ENCODE peak calls at places on chromosomes 13 and 19, in nine cellular contexts. One of them, this sample, is unnamed.
A peak's percentile ranks its signal among the peaks of the same experiment; 100 is the strongest.

GRCh38 chr13:102913924-102914628 is 68.2 kb downstream of the ERCC5 start:
- DNase-seq in COR-L47: no peak
- DNase-seq in GM04504: peak; percentile 10
- DNase-seq in lower leg skin: peak; percentile 49
- DNase-seq in EL: peak; percentile 11
- DNase-seq in stimulated activated naive CD4-positive, alpha-beta T cell: no peak
- DNase-seq in activated naive CD8-positive, alpha-beta T cell treated with anti-CD3 and anti-CD28 coated beads, Interleukin-2, amount 50 U/mL, for 16 hours: no peak
- DNase-seq in Daoy: peak; percentile 15
- DNase-seq in GM13977: no peak
- DNase-seq in this sample: no peak

GRCh38 chr19:3061214-3062161 is 807 bp downstream of the TLE5 start:
- DNase-seq in EL: peak; percentile 49
- DNase-seq in Daoy: peak; percentile 38
- DNase-seq in activated naive CD8-positive, alpha-beta T cell treated with anti-CD3 and anti-CD28 coated beads, Interleukin-2, amount 50 U/mL, for 16 hours: peak; percentile 30
- DNase-seq in GM04504: no peak
- DNase-seq in stimulated activated naive CD4-positive, alpha-beta T cell: peak; percentile 63
- DNase-seq in lower leg skin: no peak
- DNase-seq in GM13977: peak; percentile 87
- DNase-seq in COR-L47: peak; percentile 64
- DNase-seq in this sample: no peak

GRCh38 chr19:14405380-14405757 is 13.8 kb downstream of the DDX39A start:
- DNase-seq in lower leg skin: no peak
- DNase-seq in GM04504: no peak
- DNase-seq in GM13977: no peak
- DNase-seq in stimulated activated naive CD4-positive, alpha-beta T cell: no peak
- DNase-seq in Daoy: no peak
- DNase-seq in EL: no peak
- DNase-seq in COR-L47: no peak
- DNase-seq in activated naive CD8-positive, alpha-beta T cell treated with anti-CD3 and anti-CD28 coated beads, Interleukin-2, amount 50 U/mL, for 16 hours: no peak
- DNase-seq in this sample: no peak

GRCh38 chr13:110228936-110229904 is 77.7 kb downstream of the COL4A1 start:
- DNase-seq in GM13977: no peak
- DNase-seq in activated naive CD8-positive, alpha-beta T cell treated with anti-CD3 and anti-CD28 coated beads, Interleukin-2, amount 50 U/mL, for 16 hours: no peak
- DNase-seq in stimulated activated naive CD4-positive, alpha-beta T cell: no peak
- DNase-seq in COR-L47: no peak
- DNase-seq in EL: peak; percentile 36
- DNase-seq in Daoy: no peak
- DNase-seq in lower leg skin: no peak
- DNase-seq in GM04504: peak; percentile 46
- DNase-seq in this sample: no peak

GRCh38 chr13:26549713-26550112 is 7.8 kb upstream of the WASF3 start:
- DNase-seq in EL: no peak
- DNase-seq in GM13977: no peak
- DNase-seq in stimulated activated naive CD4-positive, alpha-beta T cell: no peak
- DNase-seq in lower leg skin: no peak
- DNase-seq in COR-L47: no peak
- DNase-seq in GM04504: no peak
- DNase-seq in activated naive CD8-positive, alpha-beta T cell treated with anti-CD3 and anti-CD28 coated beads, Interleukin-2, amount 50 U/mL, for 16 hours: no peak
- DNase-seq in Daoy: no peak
- DNase-seq in this sample: no peak

GRCh38 chr19:18489627-18490184 is 32.2 kb downstream of the ELL start:
- DNase-seq in GM04504: no peak
- DNase-seq in EL: no peak
- DNase-seq in activated naive CD8-positive, alpha-beta T cell treated with anti-CD3 and anti-CD28 coated beads, Interleukin-2, amount 50 U/mL, for 16 hours: no peak
- DNase-seq in Daoy: no peak
- DNase-seq in stimulated activated naive CD4-positive, alpha-beta T cell: no peak
- DNase-seq in GM13977: no peak
- DNase-seq in lower leg skin: no peak
- DNase-seq in COR-L47: no peak
- DNase-seq in this sample: no peak

GRCh38 chr19:10878253-10878652 is 6.9 kb downstream of the CARM1 start:
- DNase-seq in COR-L47: no peak
- DNase-seq in EL: no peak
- DNase-seq in lower leg skin: no peak
- DNase-seq in Daoy: no peak
- DNase-seq in activated naive CD8-positive, alpha-beta T cell treated with anti-CD3 and anti-CD28 coated beads, Interleukin-2, amount 50 U/mL, for 16 hours: no peak
- DNase-seq in stimulated activated naive CD4-positive, alpha-beta T cell: no peak
- DNase-seq in GM04504: no peak
- DNase-seq in GM13977: peak; percentile 18
- DNase-seq in this sample: no peak

GRCh38 chr13:107099661-107100060 is 531.7 kb upstream of the ARGLU1 start:
- DNase-seq in Daoy: peak; percentile 55
- DNase-seq in activated naive CD8-positive, alpha-beta T cell treated with anti-CD3 and anti-CD28 coated beads, Interleukin-2, amount 50 U/mL, for 16 hours: no peak
- DNase-seq in GM04504: peak; percentile 62
- DNase-seq in GM13977: no peak
- DNase-seq in lower leg skin: no peak
- DNase-seq in stimulated activated naive CD4-positive, alpha-beta T cell: no peak
- DNase-seq in COR-L47: no peak
- DNase-seq in EL: peak; percentile 64
- DNase-seq in this sample: peak; percentile 23

GRCh38 chr13:99086869-99087129 is 108.9 kb upstream of the DOCK9 start:
- DNase-seq in GM04504: no peak
- DNase-seq in GM13977: no peak
- DNase-seq in stimulated activated naive CD4-positive, alpha-beta T cell: no peak
- DNase-seq in lower leg skin: no peak
- DNase-seq in COR-L47: peak; percentile 44
- DNase-seq in EL: peak; percentile 45
- DNase-seq in activated naive CD8-positive, alpha-beta T cell treated with anti-CD3 and anti-CD28 coated beads, Interleukin-2, amount 50 U/mL, for 16 hours: no peak
- DNase-seq in Daoy: peak; percentile 53
- DNase-seq in this sample: no peak

GRCh38 chr19:9936151-9937000 is at the start of gene OLFM2:
- DNase-seq in GM04504: no peak
- DNase-seq in activated naive CD8-positive, alpha-beta T cell treated with anti-CD3 and anti-CD28 coated beads, Interleukin-2, amount 50 U/mL, for 16 hours: no peak
- DNase-seq in lower leg skin: no peak
- DNase-seq in stimulated activated naive CD4-positive, alpha-beta T cell: no peak
- DNase-seq in Daoy: peak; percentile 48
- DNase-seq in EL: no peak
- DNase-seq in GM13977: peak; percentile 55
- DNase-seq in COR-L47: no peak
- DNase-seq in this sample: no peak

GRCh38 chr19:10557603-10558197 is 8.1 kb downstream of the KRI1 start:
- DNase-seq in stimulated activated naive CD4-positive, alpha-beta T cell: no peak
- DNase-seq in Daoy: no peak
- DNase-seq in GM04504: no peak
- DNase-seq in EL: no peak
- DNase-seq in lower leg skin: no peak
- DNase-seq in GM13977: no peak
- DNase-seq in activated naive CD8-positive, alpha-beta T cell treated with anti-CD3 and anti-CD28 coated beads, Interleukin-2, amount 50 U/mL, for 16 hours: no peak
- DNase-seq in COR-L47: no peak
- DNase-seq in this sample: no peak

GRCh38 chr13:82698941-82699340 is 1183.3 kb downstream of the SLITRK1 start:
- DNase-seq in stimulated activated naive CD4-positive, alpha-beta T cell: no peak
- DNase-seq in GM13977: no peak
- DNase-seq in Daoy: no peak
- DNase-seq in COR-L47: no peak
- DNase-seq in GM04504: no peak
- DNase-seq in lower leg skin: no peak
- DNase-seq in activated naive CD8-positive, alpha-beta T cell treated with anti-CD3 and anti-CD28 coated beads, Interleukin-2, amount 50 U/mL, for 16 hours: no peak
- DNase-seq in EL: no peak
- DNase-seq in this sample: no peak

GRCh38 chr13:98473792-98474153 is 103.1 kb downstream of the STK24 start:
- DNase-seq in stimulated activated naive CD4-positive, alpha-beta T cell: no peak
- DNase-seq in activated naive CD8-positive, alpha-beta T cell treated with anti-CD3 and anti-CD28 coated beads, Interleukin-2, amount 50 U/mL, for 16 hours: no peak
- DNase-seq in GM13977: no peak
- DNase-seq in COR-L47: no peak
- DNase-seq in Daoy: no peak
- DNase-seq in lower leg skin: no peak
- DNase-seq in EL: no peak
- DNase-seq in GM04504: no peak
- DNase-seq in this sample: no peak

GRCh38 chr13:105202384-105202783 is 1333.1 kb downstream of the EFNB2 start:
- DNase-seq in stimulated activated naive CD4-positive, alpha-beta T cell: no peak
- DNase-seq in Daoy: no peak
- DNase-seq in GM13977: no peak
- DNase-seq in lower leg skin: no peak
- DNase-seq in COR-L47: no peak
- DNase-seq in activated naive CD8-positive, alpha-beta T cell treated with anti-CD3 and anti-CD28 coated beads, Interleukin-2, amount 50 U/mL, for 16 hours: no peak
- DNase-seq in EL: peak; percentile 32
- DNase-seq in GM04504: no peak
- DNase-seq in this sample: no peak

GRCh38 chr13:106522898-106523525 is 12.4 kb downstream of the EFNB2 start:
- DNase-seq in COR-L47: no peak
- DNase-seq in lower leg skin: no peak
- DNase-seq in activated naive CD8-positive, alpha-beta T cell treated with anti-CD3 and anti-CD28 coated beads, Interleukin-2, amount 50 U/mL, for 16 hours: no peak
- DNase-seq in GM13977: no peak
- DNase-seq in stimulated activated naive CD4-positive, alpha-beta T cell: no peak
- DNase-seq in Daoy: no peak
- DNase-seq in EL: no peak
- DNase-seq in GM04504: no peak
- DNase-seq in this sample: no peak

GRCh38 chr13:39536906-39537305 is 66.1 kb downstream of the LHFPL6 start:
- DNase-seq in activated naive CD8-positive, alpha-beta T cell treated with anti-CD3 and anti-CD28 coated beads, Interleukin-2, amount 50 U/mL, for 16 hours: no peak
- DNase-seq in COR-L47: no peak
- DNase-seq in GM04504: no peak
- DNase-seq in stimulated activated naive CD4-positive, alpha-beta T cell: no peak
- DNase-seq in EL: no peak
- DNase-seq in lower leg skin: no peak
- DNase-seq in GM13977: no peak
- DNase-seq in Daoy: no peak
- DNase-seq in this sample: no peak

GRCh38 chr19:23439623-23440022 is 44.4 kb upstream of the ZNF91 start:
- DNase-seq in GM04504: no peak
- DNase-seq in EL: no peak
- DNase-seq in GM13977: no peak
- DNase-seq in Daoy: no peak
- DNase-seq in COR-L47: no peak
- DNase-seq in activated naive CD8-positive, alpha-beta T cell treated with anti-CD3 and anti-CD28 coated beads, Interleukin-2, amount 50 U/mL, for 16 hours: no peak
- DNase-seq in stimulated activated naive CD4-positive, alpha-beta T cell: no peak
- DNase-seq in lower leg skin: no peak
- DNase-seq in this sample: no peak

GRCh38 chr19:48292798-48293197 is 22.9 kb downstream of the ZNF114 start:
- DNase-seq in COR-L47: no peak
- DNase-seq in Daoy: peak; percentile 95
- DNase-seq in GM04504: peak; percentile 69
- DNase-seq in lower leg skin: no peak
- DNase-seq in GM13977: no peak
- DNase-seq in EL: peak; percentile 88
- DNase-seq in stimulated activated naive CD4-positive, alpha-beta T cell: no peak
- DNase-seq in activated naive CD8-positive, alpha-beta T cell treated with anti-CD3 and anti-CD28 coated beads, Interleukin-2, amount 50 U/mL, for 16 hours: no peak
- DNase-seq in this sample: no peak

GRCh38 chr13:93218583-93218982 is 8.0 kb upstream of the GPC6 start:
- DNase-seq in COR-L47: no peak
- DNase-seq in lower leg skin: no peak
- DNase-seq in Daoy: no peak
- DNase-seq in GM13977: no peak
- DNase-seq in GM04504: no peak
- DNase-seq in stimulated activated naive CD4-positive, alpha-beta T cell: no peak
- DNase-seq in EL: no peak
- DNase-seq in activated naive CD8-positive, alpha-beta T cell treated with anti-CD3 and anti-CD28 coated beads, Interleukin-2, amount 50 U/mL, for 16 hours: no peak
- DNase-seq in this sample: no peak

GRCh38 chr19:41265376-41266153 is 1.4 kb downstream of the HNRNPUL1 start:
- DNase-seq in Daoy: peak; percentile 28
- DNase-seq in GM04504: no peak
- DNase-seq in activated naive CD8-positive, alpha-beta T cell treated with anti-CD3 and anti-CD28 coated beads, Interleukin-2, amount 50 U/mL, for 16 hours: no peak
- DNase-seq in EL: peak; percentile 45
- DNase-seq in stimulated activated naive CD4-positive, alpha-beta T cell: no peak
- DNase-seq in COR-L47: peak; percentile 3
- DNase-seq in lower leg skin: peak; percentile 24
- DNase-seq in GM13977: peak; percentile 28
- DNase-seq in this sample: no peak

GRCh38 chr19:55372316-55373081 is 2.2 kb upstream of the IL11 start:
- DNase-seq in stimulated activated naive CD4-positive, alpha-beta T cell: no peak
- DNase-seq in GM13977: no peak
- DNase-seq in COR-L47: no peak
- DNase-seq in Daoy: peak; percentile 90
- DNase-seq in activated naive CD8-positive, alpha-beta T cell treated with anti-CD3 and anti-CD28 coated beads, Interleukin-2, amount 50 U/mL, for 16 hours: no peak
- DNase-seq in GM04504: no peak
- DNase-seq in EL: peak; percentile 87
- DNase-seq in lower leg skin: no peak
- DNase-seq in this sample: no peak

GRCh38 chr19:57708641-57709354 is at the start of gene ZNF154:
- DNase-seq in lower leg skin: no peak
- DNase-seq in GM04504: peak; percentile 15
- DNase-seq in COR-L47: no peak
- DNase-seq in Daoy: no peak
- DNase-seq in activated naive CD8-positive, alpha-beta T cell treated with anti-CD3 and anti-CD28 coated beads, Interleukin-2, amount 50 U/mL, for 16 hours: peak; percentile 11
- DNase-seq in stimulated activated naive CD4-positive, alpha-beta T cell: no peak
- DNase-seq in EL: no peak
- DNase-seq in GM13977: peak; percentile 67
- DNase-seq in this sample: no peak

GRCh38 chr13:28655566-28655965 is 3.4 kb upstream of the POMP start:
- DNase-seq in lower leg skin: no peak
- DNase-seq in GM04504: no peak
- DNase-seq in EL: peak; percentile 74
- DNase-seq in stimulated activated naive CD4-positive, alpha-beta T cell: no peak
- DNase-seq in activated naive CD8-positive, alpha-beta T cell treated with anti-CD3 and anti-CD28 coated beads, Interleukin-2, amount 50 U/mL, for 16 hours: no peak
- DNase-seq in Daoy: no peak
- DNase-seq in GM13977: no peak
- DNase-seq in COR-L47: no peak
- DNase-seq in this sample: peak; percentile 59

This sample was measured in AG09309.